ENCODE peak calls at places on chromosomes 12 and 14, in six cellular contexts. O is AG20443, B is tibial artery, U is BJ, E is amniotic stem cell, R is WERI-Rb-1. T is an unnamed sample.

GRCh38 chr12:127306604-127307215 is 960.3 kb upstream of the TMEM132C start:
- DNase-seq in E (no peak), R (no peak), U (peak; percentile 43), O (peak; percentile 17), B (no peak), T (no peak)

GRCh38 chr12:58711968-58712367 is 208.3 kb downstream of the LRIG3 start:
- DNase-seq in E (no peak), U (peak; percentile 35), B (no peak), R (no peak), O (peak; percentile 51), T (no peak)

GRCh38 chr14:38404616-38405015 is 148.7 kb upstream of the CLEC14A start:
- DNase-seq in E (no peak), B (no peak), R (no peak), O (peak; percentile 17), U (no peak), T (no peak)

GRCh38 chr12:105813201-105813600 is 325.6 kb downstream of the NUAK1 start:
- DNase-seq in O (no peak), E (no peak), U (no peak), R (no peak), B (no peak), T (no peak)

GRCh38 chr14:41051801-41052200 is 554.9 kb upstream of the LRFN5 start:
- DNase-seq in R (no peak), B (no peak), E (no peak), O (no peak), U (no peak), T (no peak)

GRCh38 chr12:32025906-32026305 is 66.7 kb downstream of the RESF1 start:
- DNase-seq in O (no peak), E (no peak), R (no peak), B (no peak), U (no peak), T (no peak)

GRCh38 chr12:71684081-71684480 is 1.8 kb upstream of the TMEM19 start:
- DNase-seq in E (no peak), R (no peak), B (no peak), U (no peak), O (no peak), T (no peak)

GRCh38 chr14:23521785-23522640 is 29.6 kb downstream of the ZFHX2 start:
- DNase-seq in O (no peak), B (no peak), U (no peak), E (no peak), R (no peak), T (no peak)

GRCh38 chr12:12562016-12562483 is 613 bp downstream of the DUSP16 start:
- DNase-seq in R (peak; percentile 13), E (peak; percentile 28), U (no peak), B (no peak), O (peak; percentile 54), T (no peak)

GRCh38 chr12:6958609-6959375 is 7.6 kb downstream of the PTPN6 start:
- DNase-seq in O (no peak), E (no peak), B (no peak), U (no peak), R (no peak), T (no peak)

GRCh38 chr14:54881235-54881760 is 21.3 kb downstream of the GCH1 start:
- DNase-seq in R (no peak), E (no peak), B (no peak), U (no peak), O (peak; percentile 58), T (no peak)

GRCh38 chr12:50212071-50212467 is 44.9 kb upstream of the CERS5 start:
- DNase-seq in R (no peak), B (no peak), E (no peak), U (no peak), O (no peak), T (no peak)

GRCh38 chr12:10634427-10634826 is 21.0 kb upstream of the MAGOHB start:
- DNase-seq in R (no peak), O (peak; percentile 88), B (no peak), U (peak; percentile 68), E (peak; percentile 29), T (no peak)

GRCh38 chr14:105312973-105313372 is 1.6 kb upstream of the PACS2 start:
- DNase-seq in R (no peak), E (no peak), O (no peak), U (no peak), B (no peak), T (no peak)

GRCh38 chr14:58796201-58796600 is 158.4 kb downstream of the DACT1 start:
- DNase-seq in O (no peak), E (no peak), R (no peak), B (no peak), U (no peak), T (no peak)

GRCh38 chr12:67002711-67003110 is 266.4 kb upstream of the CAND1 start:
- DNase-seq in R (no peak), E (no peak), B (no peak), O (no peak), U (no peak), T (no peak)

T was measured in NCI-H524.